ENCODE peak calls at places on chromosomes 12 and 14, in ten cellular contexts. R is nucleus accumbens; Z is stimulated activated CD4-positive, alpha-beta T cell treated with anti-CD3 and anti-CD28 coated beads, TNF-alpha, amount 100 ng/mL, for 48 hours; F is CD8-positive, alpha-beta T cell; H is GM23248; B is globus pallidus; W is foreskin fibroblast; U is activated naive CD4-positive, alpha-beta T cell treated with anti-CD3 and anti-CD28 coated beads, Interleukin-2, amount 50 U/mL, for 72 hours; J is T follicular helper cell; M is HFFc6. G is an unnamed sample.

GRCh38 chr12:180445-180844 is 33.5 kb downstream of the SLC6A12 start:
- DNase-seq in W (no peak), U (no peak), R (no peak), B (no peak), F (no peak), M (no peak), Z (no peak), H (no peak), J (no peak), G (no peak)

GRCh38 chr14:94176808-94177207 is 2.7 kb downstream of the PPP4R4 start:
- DNase-seq in Z (no peak), J (no peak), F (no peak), M (no peak), R (no peak), H (no peak), U (no peak), W (no peak), B (no peak), G (no peak)

GRCh38 chr12:12717586-12718381 is 616 bp downstream of the CDKN1B start:
- DNase-seq in Z (no peak), H (peak), W (no peak), M (no peak), B (peak), J (no peak), R (no peak), U (peak), F (no peak), G (no peak)

GRCh38 chr12:22234561-22234960 is 99.9 kb downstream of the ST8SIA1 start:
- DNase-seq in Z (no peak), M (no peak), R (no peak), W (peak), J (no peak), B (no peak), F (no peak), H (peak), U (no peak), G (no peak)

GRCh38 chr14:20712900-20713299 is 24.3 kb downstream of the ANG start:
- DNase-seq in F (no peak), H (no peak), B (no peak), W (no peak), J (no peak), M (no peak), U (no peak), R (no peak), Z (no peak), G (no peak)

GRCh38 chr12:110010853-110011835 is 11.9 kb downstream of the ANKRD13A start:
- DNase-seq in Z (no peak), M (no peak), F (no peak), B (no peak), U (no peak), J (no peak), H (no peak), R (no peak), W (no peak), G (no peak)

GRCh38 chr14:68628605-68629310 is 164.1 kb downstream of the ZFP36L1 start:
- DNase-seq in F (peak), J (no peak), R (no peak), U (no peak), Z (no peak), H (no peak), W (no peak), B (no peak), M (no peak), G (no peak)

GRCh38 chr14:30349515-30349914 is 209.4 kb upstream of the G2E3 start:
- DNase-seq in F (no peak), U (no peak), W (no peak), J (no peak), H (no peak), B (no peak), M (no peak), Z (no peak), R (no peak), G (no peak)

GRCh38 chr14:29518335-29518734 is 409.3 kb downstream of the PRKD1 start:
- DNase-seq in R (no peak), B (no peak), U (no peak), F (no peak), Z (no peak), J (no peak), H (peak), M (peak), W (peak), G (no peak)

GRCh38 chr14:69610859-69611263 is 535 bp upstream of the SUSD6 start:
- DNase-seq in R (no peak), M (peak), W (peak), F (no peak), J (no peak), Z (no peak), U (no peak), B (no peak), H (peak), G (no peak)

GRCh38 chr12:9388379-9388778 is 180.2 kb upstream of the PZP start:
- DNase-seq in U (no peak), H (no peak), B (no peak), M (no peak), F (no peak), J (no peak), W (no peak), R (no peak), Z (no peak), G (no peak)

GRCh38 chr14:63205850-63206249 is 1.6 kb downstream of the RHOJ start:
- DNase-seq in R (no peak), M (no peak), Z (no peak), J (no peak), B (no peak), H (peak), U (no peak), F (no peak), W (no peak), G (no peak)

GRCh38 chr14:64279719-64280668 is 14.2 kb downstream of the ESR2 start:
- DNase-seq in M (no peak), H (no peak), B (no peak), F (no peak), J (no peak), R (no peak), Z (peak), W (no peak), U (no peak), G (no peak)

GRCh38 chr14:70907996-70908917 is 998 bp downstream of the PCNX1 start:
- DNase-seq in W (peak), J (peak), F (peak), U (peak), H (peak), R (peak), Z (peak), B (peak), M (peak), G (peak)

GRCh38 chr14:89588840-89589296 is 171.8 kb upstream of the FOXN3 start:
- DNase-seq in J (no peak), F (no peak), R (no peak), W (peak), Z (no peak), H (no peak), M (no peak), B (no peak), U (no peak), G (no peak)

G was measured in caudate nucleus.